ENCODE peak calls at places on chromosomes 1 and 21, in nine cellular contexts. G, T, P, H, Z, K, N, F and O are unnamed samples.

GRCh38 chr1:17118706-17119075 is 560 bp downstream of the PADI2 start:
- DNase-seq in G (no peak), T (no peak), P (no peak), H (no peak), Z (no peak), K (no peak), N (no peak), F (peak; percentile 46), O (no peak)

GRCh38 chr21:37057614-37058013 is 15.3 kb downstream of the PIGP start:
- DNase-seq in G (no peak), T (no peak), P (no peak), H (no peak), Z (no peak), K (no peak), N (no peak), F (peak; percentile 82), O (no peak)

GRCh38 chr1:101003012-101003650 is 22.5 kb downstream of the DPH5 start:
- DNase-seq in G (no peak), T (no peak), P (no peak), H (no peak), Z (no peak), K (peak; percentile 46), N (no peak), F (no peak), O (no peak)

GRCh38 chr1:15038232-15039016 is 115.1 kb upstream of the TMEM51 start:
- DNase-seq in G (peak; percentile 33), T (peak; percentile 69), P (peak; percentile 79), H (peak; percentile 31), Z (no peak), K (no peak), N (peak; percentile 73), F (peak; percentile 59), O (peak; percentile 42)

GRCh38 chr1:35718492-35719336 is at the start of gene C1orf216:
- DNase-seq in G (peak; percentile 78), T (peak; percentile 54), P (peak; percentile 80), H (peak; percentile 68), Z (no peak), K (peak; percentile 77), N (no peak), F (peak; percentile 72), O (peak; percentile 80)

GRCh38 chr1:14470802-14471201 is 127.7 kb upstream of the KAZN start:
- DNase-seq in G (no peak), T (no peak), P (no peak), H (no peak), Z (no peak), K (no peak), N (no peak), F (no peak), O (no peak)

GRCh38 chr1:59516881-59517280 is 220.0 kb downstream of the FGGY start:
- DNase-seq in G (no peak), T (no peak), P (no peak), H (no peak), Z (no peak), K (no peak), N (no peak), F (no peak), O (no peak)

GRCh38 chr1:228297822-228298221 is 90.0 kb downstream of the OBSCN start:
- DNase-seq in G (no peak), T (no peak), P (no peak), H (no peak), Z (no peak), K (no peak), N (no peak), F (no peak), O (no peak)

GRCh38 chr21:46334351-46335140 is 10.6 kb downstream of the PCNT start:
- DNase-seq in G (no peak), T (no peak), P (no peak), H (no peak), Z (no peak), K (no peak), N (no peak), F (no peak), O (no peak)

GRCh38 chr1:17265162-17265561 is 16.3 kb downstream of the PADI3 start:
- DNase-seq in G (no peak), T (peak; percentile 26), P (peak; percentile 74), H (no peak), Z (no peak), K (no peak), N (no peak), F (peak; percentile 48), O (peak; percentile 26)

GRCh38 chr1:242178924-242179708 is 180.2 kb upstream of the MAP1LC3C start:
- DNase-seq in G (no peak), T (no peak), P (no peak), H (no peak), Z (no peak), K (no peak), N (no peak), F (no peak), O (no peak)

GRCh38 chr1:16719571-16720402 is 20.5 kb upstream of the RNU1-4 start:
- DNase-seq in G (no peak), T (no peak), P (no peak), H (no peak), Z (no peak), K (peak; percentile 5), N (peak; percentile 0), F (no peak), O (peak; percentile 3)

GRCh38 chr1:215835951-215836350 is 268.8 kb downstream of the KCTD3 start:
- DNase-seq in G (peak; percentile 79), T (no peak), P (no peak), H (no peak), Z (no peak), K (no peak), N (no peak), F (no peak), O (no peak)

GRCh38 chr1:160827418-160827817 is 31.4 kb downstream of the LY9 start:
- DNase-seq in G (peak; percentile 5), T (peak; percentile 26), P (no peak), H (no peak), Z (no peak), K (no peak), N (no peak), F (no peak), O (no peak)

GRCh38 chr1:42263019-42263418 is 72.0 kb downstream of the FOXJ3 start:
- DNase-seq in G (no peak), T (no peak), P (no peak), H (no peak), Z (no peak), K (no peak), N (no peak), F (no peak), O (no peak)
- H3K4me2 ChIP-seq in G (no peak overlapping the region), T (no peak overlapping the region), P (no peak overlapping the region), H (no peak overlapping the region), Z (no peak overlapping the region), K (no peak overlapping the region), N (no peak overlapping the region), F (no peak overlapping the region), O (no peak overlapping the region)

GRCh38 chr1:174221681-174222080 is 62.4 kb downstream of the RABGAP1L start:
- DNase-seq in G (no peak), T (no peak), P (no peak), H (no peak), Z (no peak), K (no peak), N (no peak), F (no peak), O (no peak)
- H3K4me2 ChIP-seq in G (no peak overlapping the region), T (no peak overlapping the region), P (no peak overlapping the region), H (no peak overlapping the region), Z (no peak overlapping the region), K (no peak overlapping the region), N (no peak overlapping the region), F (no peak overlapping the region), O (no peak overlapping the region)

DNA sequence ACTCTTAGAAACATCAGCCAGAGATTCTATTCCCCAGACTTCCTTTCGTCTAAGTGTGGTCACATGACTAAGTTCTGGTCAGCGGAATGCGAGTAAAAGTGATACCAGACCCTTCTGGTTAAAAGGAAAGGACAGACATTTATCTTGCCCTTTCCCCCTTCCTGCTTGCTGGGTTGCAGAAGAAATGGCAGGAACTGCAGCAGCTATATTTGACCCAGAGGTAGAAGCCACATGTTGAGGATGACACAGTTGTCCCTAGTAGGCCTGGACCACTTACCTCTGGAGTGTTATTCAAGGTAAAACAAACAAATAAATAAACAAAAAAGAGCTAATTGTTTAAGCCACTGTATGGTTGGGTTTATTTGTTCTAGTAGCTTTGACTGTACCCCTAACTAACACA is 73.3 kb downstream of the TAS1R2 start:
- DNase-seq in G (no peak), T (no peak), P (no peak), H (no peak), Z (no peak), K (no peak), N (no peak), F (no peak), O (no peak)
- H3K4me2 ChIP-seq in G (no peak overlapping the region), T (no peak overlapping the region), P (no peak overlapping the region), H (no peak overlapping the region), Z (no peak overlapping the region), K (no peak overlapping the region), N (no peak overlapping the region), F (no peak overlapping the region), O (no peak overlapping the region)

GRCh38 chr1:203041351-203041932 is 15.2 kb downstream of the PPFIA4 start:
- DNase-seq in G (no peak), T (no peak), P (peak; percentile 74), H (no peak), Z (no peak), K (no peak), N (no peak), F (no peak), O (no peak)

GRCh38 chr1:203038217-203038741 is 12.0 kb downstream of the PPFIA4 start:
- DNase-seq in G (peak; percentile 69), T (peak; percentile 46), P (no peak), H (peak; percentile 18), Z (no peak), K (no peak), N (peak; percentile 15), F (no peak), O (no peak)

GRCh38 chr1:203038891-203039608 is 12.8 kb downstream of the PPFIA4 start:
- DNase-seq in G (peak; percentile 67), T (peak; percentile 68), P (peak; percentile 88), H (peak; percentile 55), Z (peak; percentile 63), K (peak; percentile 57), N (peak; percentile 67), F (peak; percentile 83), O (peak; percentile 88)

GRCh38 chr1:203039609-203040517 is 13.6 kb downstream of the PPFIA4 start:
- DNase-seq in G (no peak), T (peak; percentile 35), P (peak; percentile 93), H (no peak), Z (no peak), K (no peak), N (peak; percentile 24), F (peak; percentile 75), O (peak; percentile 64)

GRCh38 chr1:203040518-203041275 is 14.4 kb downstream of the PPFIA4 start:
- DNase-seq in G (no peak), T (no peak), P (peak; percentile 77), H (no peak), Z (no peak), K (no peak), N (no peak), F (no peak), O (no peak)
- H3K4me2 ChIP-seq in G (no peak overlapping the region), T (no peak overlapping the region), P (no peak overlapping the region), H (no peak overlapping the region), Z (no peak overlapping the region), K (no peak overlapping the region), N (no peak overlapping the region), F (no peak overlapping the region), O (no peak overlapping the region)

GRCh38 chr21:32468567-32469175 is 56.2 kb downstream of the EVA1C start:
- DNase-seq in G (no peak), T (no peak), P (no peak), H (no peak), Z (no peak), K (no peak), N (no peak), F (no peak), O (no peak)
- H3K4me2 ChIP-seq in G (no peak overlapping the region), T (no peak overlapping the region), P (no peak overlapping the region), H (no peak overlapping the region), Z (no peak overlapping the region), K (no peak overlapping the region), N (no peak overlapping the region), F (no peak overlapping the region), O (no peak overlapping the region)

GRCh38 chr1:197744979-197745378 is 30.3 kb downstream of the DENND1B start:
- DNase-seq in G (no peak), T (no peak), P (no peak), H (no peak), Z (no peak), K (no peak), N (peak; percentile 7), F (no peak), O (no peak)
- H3K4me2 ChIP-seq in G (no peak overlapping the region), T (no peak overlapping the region), P (no peak overlapping the region), H (no peak overlapping the region), Z (no peak overlapping the region), K (no peak overlapping the region), N (peak overlapping the region; percentile 11), F (no peak overlapping the region), O (no peak overlapping the region)